ENCODE peak calls at places on chromosomes 12 and 14, in six cellular contexts. One of them, this sample, is unnamed.

GRCh38 chr12:63387736-63388135 is 236.7 kb upstream of the AVPR1A start:
- DNase-seq in mesothelial cell of epicardium: no peak
- DNase-seq in cardiac fibroblast: no peak
- DNase-seq in left ventricle myocardium inferior: no peak
- DNase-seq in heart left ventricle: no peak
- DNase-seq in RWPE2: no peak
- DNase-seq in this sample: no peak

GRCh38 chr14:102020058-102020971 is 55.9 kb downstream of the DYNC1H1 start:
- DNase-seq in left ventricle myocardium inferior: no peak
- DNase-seq in cardiac fibroblast: peak
- DNase-seq in mesothelial cell of epicardium: no peak
- DNase-seq in heart left ventricle: no peak
- DNase-seq in RWPE2: no peak
- DNase-seq in this sample: no peak

GRCh38 chr12:127113945-127114344 is 1153.0 kb upstream of the TMEM132C start:
- DNase-seq in mesothelial cell of epicardium: no peak
- DNase-seq in heart left ventricle: no peak
- DNase-seq in RWPE2: no peak
- DNase-seq in left ventricle myocardium inferior: no peak
- DNase-seq in cardiac fibroblast: no peak
- DNase-seq in this sample: no peak

GRCh38 chr12:124732275-124733075 is 131.2 kb downstream of the SCARB1 start:
- DNase-seq in RWPE2: no peak
- DNase-seq in mesothelial cell of epicardium: no peak
- DNase-seq in heart left ventricle: peak
- DNase-seq in cardiac fibroblast: peak
- DNase-seq in left ventricle myocardium inferior: no peak
- DNase-seq in this sample: no peak

GRCh38 chr12:83161451-83161850 is 474.7 kb downstream of the TMTC2 start:
- DNase-seq in cardiac fibroblast: peak
- DNase-seq in left ventricle myocardium inferior: no peak
- DNase-seq in RWPE2: no peak
- DNase-seq in heart left ventricle: no peak
- DNase-seq in mesothelial cell of epicardium: no peak
- DNase-seq in this sample: no peak

GRCh38 chr12:112112423-112113132 is 4.0 kb upstream of the NAA25 start:
- DNase-seq in left ventricle myocardium inferior: no peak
- DNase-seq in mesothelial cell of epicardium: no peak
- DNase-seq in cardiac fibroblast: no peak
- DNase-seq in RWPE2: peak
- DNase-seq in heart left ventricle: no peak
- DNase-seq in this sample: no peak

GRCh38 chr14:73477618-73478266 is 13.0 kb upstream of the RIOX1 start:
- DNase-seq in left ventricle myocardium inferior: no peak
- DNase-seq in cardiac fibroblast: peak
- DNase-seq in heart left ventricle: no peak
- DNase-seq in mesothelial cell of epicardium: no peak
- DNase-seq in RWPE2: no peak
- DNase-seq in this sample: peak

GRCh38 chr12:26374934-26375333 is 179.6 kb downstream of the SSPN start:
- DNase-seq in mesothelial cell of epicardium: no peak
- DNase-seq in heart left ventricle: no peak
- DNase-seq in RWPE2: no peak
- DNase-seq in left ventricle myocardium inferior: no peak
- DNase-seq in cardiac fibroblast: no peak
- DNase-seq in this sample: no peak

GRCh38 chr14:69079188-69079742 is 73.7 kb downstream of the DCAF5 start:
- DNase-seq in left ventricle myocardium inferior: no peak
- DNase-seq in RWPE2: no peak
- DNase-seq in heart left ventricle: no peak
- DNase-seq in mesothelial cell of epicardium: no peak
- DNase-seq in cardiac fibroblast: peak
- DNase-seq in this sample: no peak

GRCh38 chr14:68544150-68544892 is 248.5 kb downstream of the ZFP36L1 start:
- DNase-seq in RWPE2: no peak
- DNase-seq in left ventricle myocardium inferior: peak
- DNase-seq in mesothelial cell of epicardium: no peak
- DNase-seq in cardiac fibroblast: peak
- DNase-seq in heart left ventricle: no peak
- DNase-seq in this sample: no peak

GRCh38 chr14:48323655-48324054 is 648.2 kb upstream of the MDGA2 start:
- DNase-seq in left ventricle myocardium inferior: no peak
- DNase-seq in cardiac fibroblast: no peak
- DNase-seq in heart left ventricle: no peak
- DNase-seq in mesothelial cell of epicardium: no peak
- DNase-seq in RWPE2: no peak
- DNase-seq in this sample: no peak

GRCh38 chr14:89040438-89041244 is 216.2 kb downstream of the TTC8 start:
- DNase-seq in cardiac fibroblast: peak
- DNase-seq in left ventricle myocardium inferior: peak
- DNase-seq in RWPE2: peak
- DNase-seq in heart left ventricle: peak
- DNase-seq in mesothelial cell of epicardium: peak
- DNase-seq in this sample: peak

GRCh38 chr14:106346534-106347290 is 820.3 kb downstream of the TMEM121 start:
- DNase-seq in heart left ventricle: no peak
- DNase-seq in RWPE2: no peak
- DNase-seq in cardiac fibroblast: no peak
- DNase-seq in left ventricle myocardium inferior: no peak
- DNase-seq in mesothelial cell of epicardium: no peak
- DNase-seq in this sample: no peak

GRCh38 chr14:39015360-39015961 is 87.6 kb downstream of the SEC23A start:
- DNase-seq in RWPE2: no peak
- DNase-seq in cardiac fibroblast: peak
- DNase-seq in heart left ventricle: no peak
- DNase-seq in left ventricle myocardium inferior: no peak
- DNase-seq in mesothelial cell of epicardium: no peak
- DNase-seq in this sample: no peak

GRCh38 chr12:113485330-113485729 is 13.7 kb upstream of the LHX5 start:
- DNase-seq in RWPE2: no peak
- DNase-seq in mesothelial cell of epicardium: no peak
- DNase-seq in left ventricle myocardium inferior: no peak
- DNase-seq in cardiac fibroblast: no peak
- DNase-seq in heart left ventricle: no peak
- DNase-seq in this sample: no peak

GRCh38 chr14:89365071-89365801 is 51.8 kb downstream of the FOXN3 start:
- DNase-seq in left ventricle myocardium inferior: no peak
- DNase-seq in RWPE2: no peak
- DNase-seq in cardiac fibroblast: peak
- DNase-seq in heart left ventricle: no peak
- DNase-seq in mesothelial cell of epicardium: no peak
- DNase-seq in this sample: peak

GRCh38 chr12:4039927-4040326 is 166.7 kb upstream of the PARP11 start:
- DNase-seq in cardiac fibroblast: no peak
- DNase-seq in RWPE2: no peak
- DNase-seq in left ventricle myocardium inferior: no peak
- DNase-seq in heart left ventricle: no peak
- DNase-seq in mesothelial cell of epicardium: no peak
- DNase-seq in this sample: no peak

GRCh38 chr14:21192875-21193535 is 37.1 kb upstream of the OR5AU1 start:
- DNase-seq in heart left ventricle: no peak
- DNase-seq in RWPE2: no peak
- DNase-seq in cardiac fibroblast: no peak
- DNase-seq in left ventricle myocardium inferior: no peak
- DNase-seq in mesothelial cell of epicardium: no peak
- DNase-seq in this sample: no peak

GRCh38 chr14:95375539-95376109 is 55.9 kb upstream of the CLMN start:
- DNase-seq in cardiac fibroblast: no peak
- DNase-seq in mesothelial cell of epicardium: no peak
- DNase-seq in left ventricle myocardium inferior: no peak
- DNase-seq in heart left ventricle: no peak
- DNase-seq in RWPE2: no peak
- DNase-seq in this sample: no peak

GRCh38 chr14:97513891-97514290 is 716.7 kb downstream of the VRK1 start:
- DNase-seq in RWPE2: no peak
- DNase-seq in cardiac fibroblast: no peak
- DNase-seq in mesothelial cell of epicardium: no peak
- DNase-seq in heart left ventricle: no peak
- DNase-seq in left ventricle myocardium inferior: no peak
- DNase-seq in this sample: no peak

GRCh38 chr12:109284392-109284791 is 24.7 kb downstream of the FOXN4 start:
- DNase-seq in cardiac fibroblast: no peak
- DNase-seq in heart left ventricle: no peak
- DNase-seq in RWPE2: no peak
- DNase-seq in mesothelial cell of epicardium: no peak
- DNase-seq in left ventricle myocardium inferior: no peak
- DNase-seq in this sample: no peak

GRCh38 chr14:79407572-79407971 is 803.7 kb downstream of the DIO2 start:
- DNase-seq in RWPE2: no peak
- DNase-seq in left ventricle myocardium inferior: no peak
- DNase-seq in mesothelial cell of epicardium: no peak
- DNase-seq in heart left ventricle: no peak
- DNase-seq in cardiac fibroblast: no peak
- DNase-seq in this sample: no peak

GRCh38 chr14:79404874-79405273 is 806.4 kb downstream of the DIO2 start:
- DNase-seq in cardiac fibroblast: no peak
- DNase-seq in heart left ventricle: no peak
- DNase-seq in RWPE2: no peak
- DNase-seq in mesothelial cell of epicardium: no peak
- DNase-seq in left ventricle myocardium inferior: no peak
- DNase-seq in this sample: no peak

GRCh38 chr14:79411403-79412174 is 799.7 kb downstream of the DIO2 start:
- DNase-seq in heart left ventricle: no peak
- DNase-seq in RWPE2: no peak
- DNase-seq in mesothelial cell of epicardium: no peak
- DNase-seq in left ventricle myocardium inferior: no peak
- DNase-seq in cardiac fibroblast: peak
- DNase-seq in this sample: no peak

GRCh38 chr14:79405511-79405910 is 805.8 kb downstream of the DIO2 start:
- DNase-seq in RWPE2: no peak
- DNase-seq in cardiac fibroblast: no peak
- DNase-seq in heart left ventricle: no peak
- DNase-seq in mesothelial cell of epicardium: no peak
- DNase-seq in left ventricle myocardium inferior: no peak
- DNase-seq in this sample: no peak

DNA sequence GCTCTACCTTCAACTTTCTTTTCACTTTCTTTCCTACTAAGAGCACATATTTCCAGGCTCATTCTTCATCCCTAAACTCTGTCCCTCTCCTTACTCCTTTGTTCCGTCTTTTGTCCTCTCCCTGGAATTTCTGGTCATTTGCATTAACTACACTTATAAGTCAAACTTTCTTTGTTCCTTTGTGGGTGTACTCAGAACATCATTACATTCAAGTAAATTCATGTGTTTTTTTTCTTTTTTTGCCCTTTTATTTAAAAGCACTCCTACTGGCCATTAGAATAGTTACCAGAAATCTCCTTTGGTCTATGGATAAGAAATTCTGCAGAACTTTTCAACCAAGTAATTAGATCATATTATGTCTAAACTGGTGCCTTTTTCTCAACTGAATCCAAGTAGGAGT is 802.6 kb downstream of the DIO2 start:
- DNase-seq in RWPE2: no peak
- DNase-seq in mesothelial cell of epicardium: no peak
- DNase-seq in cardiac fibroblast: no peak
- DNase-seq in left ventricle myocardium inferior: no peak
- DNase-seq in heart left ventricle: no peak
- DNase-seq in this sample: no peak
- TF ChIP-seq CTCF in RWPE2: no peak
- TF ChIP-seq CTCF in mesothelial cell of epicardium: peak
- TF ChIP-seq CTCF in cardiac fibroblast: peak
- TF ChIP-seq CTCF in left ventricle myocardium inferior: no peak
- TF ChIP-seq CTCF in heart left ventricle: no peak
- TF ChIP-seq CTCF in this sample: no peak

DNA sequence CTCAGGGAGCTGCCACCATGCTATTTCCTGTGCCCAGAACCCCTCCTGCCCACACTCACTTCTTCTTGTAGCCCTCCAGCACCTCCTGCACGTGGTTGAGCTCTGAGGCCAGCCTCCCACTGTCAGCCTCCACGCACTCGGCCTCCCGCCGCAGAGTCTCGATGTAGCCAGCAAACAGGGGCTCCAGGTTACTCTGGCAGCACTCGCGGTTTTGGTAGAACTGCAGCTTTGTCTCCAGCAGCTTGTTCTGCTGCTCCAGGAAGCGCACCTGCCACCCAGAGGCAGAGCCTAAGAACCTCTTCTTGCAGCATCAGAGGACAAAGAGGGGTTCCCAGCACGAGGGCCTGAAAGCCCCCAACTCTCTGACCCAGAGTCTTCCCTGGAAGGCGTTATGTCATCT is 2.1 kb downstream of the KRT83 start:
- DNase-seq in RWPE2: no peak
- DNase-seq in cardiac fibroblast: no peak
- DNase-seq in left ventricle myocardium inferior: no peak
- DNase-seq in mesothelial cell of epicardium: peak
- DNase-seq in heart left ventricle: no peak
- DNase-seq in this sample: no peak
- TF ChIP-seq CTCF in RWPE2: peak
- TF ChIP-seq CTCF in cardiac fibroblast: no peak
- TF ChIP-seq CTCF in left ventricle myocardium inferior: no peak
- TF ChIP-seq CTCF in mesothelial cell of epicardium: no peak
- TF ChIP-seq CTCF in heart left ventricle: no peak
- TF ChIP-seq CTCF in this sample: no peak

GRCh38 chr14:77243853-77244252 is 27.2 kb downstream of the NGB start:
- DNase-seq in cardiac fibroblast: no peak
- DNase-seq in RWPE2: no peak
- DNase-seq in left ventricle myocardium inferior: no peak
- DNase-seq in heart left ventricle: no peak
- DNase-seq in mesothelial cell of epicardium: no peak
- DNase-seq in this sample: no peak

GRCh38 chr14:77242752-77243151 is 28.3 kb downstream of the NGB start:
- DNase-seq in heart left ventricle: no peak
- DNase-seq in left ventricle myocardium inferior: no peak
- DNase-seq in RWPE2: no peak
- DNase-seq in mesothelial cell of epicardium: no peak
- DNase-seq in cardiac fibroblast: no peak
- DNase-seq in this sample: no peak

GRCh38 chr14:77248666-77249065 is 22.3 kb downstream of the NGB start:
- DNase-seq in cardiac fibroblast: peak
- DNase-seq in heart left ventricle: no peak
- DNase-seq in mesothelial cell of epicardium: no peak
- DNase-seq in RWPE2: no peak
- DNase-seq in left ventricle myocardium inferior: no peak
- DNase-seq in this sample: no peak

GRCh38 chr14:77246784-77247183 is 24.2 kb downstream of the NGB start:
- DNase-seq in heart left ventricle: no peak
- DNase-seq in RWPE2: no peak
- DNase-seq in left ventricle myocardium inferior: no peak
- DNase-seq in mesothelial cell of epicardium: no peak
- DNase-seq in cardiac fibroblast: no peak
- DNase-seq in this sample: no peak

DNA sequence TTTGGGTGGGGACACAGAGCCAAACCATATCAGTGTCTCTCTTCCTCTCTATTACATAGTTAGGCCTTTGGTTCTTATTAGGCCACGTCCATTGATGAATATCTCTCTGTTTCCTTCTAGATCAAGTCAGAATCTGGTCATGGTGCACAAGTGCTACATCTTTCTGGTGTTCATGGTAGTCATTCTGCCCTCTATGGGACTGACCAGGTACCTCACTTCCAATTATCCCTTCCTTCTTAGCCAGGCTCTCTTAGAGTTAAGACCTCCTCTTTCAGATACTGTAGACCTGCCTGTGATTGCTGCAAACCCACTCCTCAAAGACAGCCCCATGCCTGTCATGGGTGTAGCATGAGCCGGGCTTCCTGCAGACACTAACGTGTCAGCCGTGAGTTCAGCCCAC is 25.2 kb downstream of the NGB start:
- DNase-seq in RWPE2: no peak
- DNase-seq in cardiac fibroblast: no peak
- DNase-seq in left ventricle myocardium inferior: no peak
- DNase-seq in mesothelial cell of epicardium: no peak
- DNase-seq in heart left ventricle: no peak
- DNase-seq in this sample: no peak
- TF ChIP-seq CTCF in RWPE2: no peak
- TF ChIP-seq CTCF in cardiac fibroblast: no peak
- TF ChIP-seq CTCF in left ventricle myocardium inferior: no peak
- TF ChIP-seq CTCF in mesothelial cell of epicardium: no peak
- TF ChIP-seq CTCF in heart left ventricle: no peak
- TF ChIP-seq CTCF in this sample: no peak

GRCh38 chr12:2101798-2102197 is 49.0 kb downstream of the CACNA1C start:
- DNase-seq in cardiac fibroblast: no peak
- DNase-seq in mesothelial cell of epicardium: no peak
- DNase-seq in left ventricle myocardium inferior: no peak
- DNase-seq in RWPE2: no peak
- DNase-seq in heart left ventricle: no peak
- DNase-seq in this sample: no peak
- TF ChIP-seq CTCF in cardiac fibroblast: no peak
- TF ChIP-seq CTCF in mesothelial cell of epicardium: no peak
- TF ChIP-seq CTCF in left ventricle myocardium inferior: no peak
- TF ChIP-seq CTCF in RWPE2: no peak
- TF ChIP-seq CTCF in heart left ventricle: no peak
- TF ChIP-seq CTCF in this sample: no peak

This sample was measured in CD14-positive monocyte.